ENCODE peak calls at places on chromosome 17, in seven cellular contexts. X is AG04450, F is HCEC 1CT, V is breast epithelium, Y is colonic mucosa, P is GM23248, S is mammary epithelial cell. C is an unnamed sample.
A peak's percentile ranks its signal among the peaks of the same experiment; 100 is the strongest.

GRCh38 chr17:12625092-12625491 is 40.6 kb upstream of the MYOCD start:
- DNase-seq in X (no peak), F (no peak), V (no peak), Y (no peak), P (no peak), S (no peak), C (no peak)

GRCh38 chr17:74566132-74566753 is 1.1 kb downstream of the CD300H start:
- DNase-seq in X (no peak), F (no peak), V (no peak), Y (peak; percentile 35), P (peak; percentile 67), S (peak; percentile 25), C (no peak)

GRCh38 chr17:75927286-75927922 is 13.4 kb downstream of the FBF1 start:
- DNase-seq in X (no peak), F (no peak), V (no peak), Y (peak; percentile 38), P (peak; percentile 38), S (peak; percentile 9), C (peak; percentile 63)

GRCh38 chr17:44536090-44536960 is 21.0 kb upstream of the FZD2 start:
- DNase-seq in X (no peak), F (no peak), V (no peak), Y (no peak), P (peak; percentile 32), S (no peak), C (no peak)

GRCh38 chr17:14784997-14785696 is 480.0 kb downstream of the PMP22 start:
- DNase-seq in X (no peak), F (no peak), V (no peak), Y (no peak), P (no peak), S (peak; percentile 40), C (no peak)

GRCh38 chr17:59496178-59496577 is 69.2 kb upstream of the DHX40 start:
- DNase-seq in X (no peak), F (no peak), V (no peak), Y (no peak), P (no peak), S (no peak), C (no peak)

GRCh38 chr17:48125829-48126612 is 18.5 kb downstream of the SNX11 start:
- DNase-seq in X (no peak), F (no peak), V (no peak), Y (no peak), P (no peak), S (no peak), C (no peak)

GRCh38 chr17:4499431-4500187 is 928 bp downstream of the SPNS2 start:
- DNase-seq in X (no peak), F (peak; percentile 2), V (no peak), Y (no peak), P (no peak), S (no peak), C (no peak)

GRCh38 chr17:21296097-21297025 is 11.8 kb downstream of the MAP2K3 start:
- DNase-seq in X (no peak), F (no peak), V (no peak), Y (no peak), P (peak; percentile 79), S (no peak), C (no peak)

GRCh38 chr17:28549274-28550132 is 2.9 kb downstream of the UNC119 start:
- DNase-seq in X (no peak), F (no peak), V (no peak), Y (no peak), P (no peak), S (no peak), C (no peak)

GRCh38 chr17:2262146-2262587 is 41.4 kb downstream of the SMG6 start:
- DNase-seq in X (peak; percentile 46), F (peak; percentile 86), V (no peak), Y (no peak), P (peak; percentile 90), S (peak; percentile 64), C (peak; percentile 62)

GRCh38 chr17:10754109-10754508 is 24.3 kb upstream of the TMEM220 start:
- DNase-seq in X (no peak), F (peak; percentile 5), V (no peak), Y (peak; percentile 67), P (peak; percentile 39), S (no peak), C (peak; percentile 52)

GRCh38 chr17:76515291-76515949 is 14.2 kb upstream of the RHBDF2 start:
- DNase-seq in X (peak; percentile 65), F (peak; percentile 91), V (no peak), Y (peak; percentile 62), P (peak; percentile 99), S (peak; percentile 91), C (peak; percentile 92)

GRCh38 chr17:70144260-70144846 is 25.0 kb upstream of the KCNJ2 start:
- DNase-seq in X (no peak), F (peak; percentile 47), V (no peak), Y (no peak), P (peak; percentile 56), S (peak; percentile 16), C (no peak)

GRCh38 chr17:58325976-58326468 is 2.6 kb downstream of the TSPOAP1 start:
- DNase-seq in X (no peak), F (no peak), V (no peak), Y (no peak), P (no peak), S (no peak), C (no peak)

GRCh38 chr17:83125515-83126274 is 46.3 kb downstream of the METRNL start:
- DNase-seq in X (no peak), F (no peak), V (peak; percentile 53), Y (peak; percentile 43), P (peak; percentile 79), S (peak; percentile 33), C (no peak)

GRCh38 chr17:38693700-38694329 is 11.3 kb upstream of the MLLT6 start:
- DNase-seq in X (no peak), F (peak; percentile 10), V (peak; percentile 77), Y (peak; percentile 76), P (peak; percentile 53), S (no peak), C (peak; percentile 44)

GRCh38 chr17:32227910-32228309 is 37.7 kb upstream of the RHBDL3 start:
- DNase-seq in X (no peak), F (no peak), V (no peak), Y (no peak), P (no peak), S (no peak), C (no peak)

GRCh38 chr17:47669060-47669459 is 19.3 kb downstream of the KPNB1 start:
- DNase-seq in X (no peak), F (no peak), V (no peak), Y (no peak), P (no peak), S (no peak), C (no peak)

GRCh38 chr17:17067277-17067676 is 25.0 kb downstream of the MPRIP start:
- DNase-seq in X (no peak), F (no peak), V (no peak), Y (no peak), P (peak; percentile 40), S (peak; percentile 62), C (no peak)

GRCh38 chr17:80619535-80620235 is 75.0 kb downstream of the RPTOR start:
- DNase-seq in X (no peak), F (no peak), V (no peak), Y (no peak), P (peak; percentile 15), S (peak; percentile 74), C (peak; percentile 43)

GRCh38 chr17:43536236-43537088 is 9.7 kb downstream of the ETV4 start:
- DNase-seq in X (no peak), F (peak; percentile 63), V (no peak), Y (no peak), P (peak; percentile 89), S (peak; percentile 14), C (no peak)

GRCh38 chr17:81309140-81309858 is 14.2 kb upstream of the SLC38A10 start:
- DNase-seq in X (no peak), F (peak; percentile 61), V (peak; percentile 92), Y (peak; percentile 97), P (peak; percentile 88), S (peak; percentile 12), C (peak; percentile 92)

GRCh38 chr17:47230864-47231263 is 21.7 kb downstream of the MYL4 start:
- DNase-seq in X (no peak), F (no peak), V (no peak), Y (no peak), P (no peak), S (no peak), C (no peak)

GRCh38 chr17:32310927-32311568 is 30.9 kb downstream of the C17orf75 start:
- DNase-seq in X (no peak), F (no peak), V (no peak), Y (no peak), P (peak; percentile 45), S (no peak), C (no peak)

C was measured in AG08396.